ENCODE peak calls at places on chromosome 22, in five cellular contexts. T, W, Y, C and G are unnamed samples.

GRCh38 chr22:48677168-48677520 is 1150.5 kb downstream of the BRD1 start:
- DNase-seq in T (peak; percentile 49), Y (no peak), W (no peak), C (peak; percentile 19), G (no peak)

GRCh38 chr22:20013382-20013871 is 3.2 kb downstream of the ARVCF start:
- DNase-seq in T (peak; percentile 89), W (peak; percentile 35), Y (peak; percentile 51), C (peak; percentile 87), G (peak; percentile 85)

GRCh38 chr22:50076646-50077624 is 8.3 kb downstream of the MLC1 start:
- DNase-seq in T (peak; percentile 58), Y (no peak), C (no peak), W (no peak), G (no peak)

GRCh38 chr22:25900880-25901279 is 158.9 kb downstream of the MYO18B start:
- DNase-seq in C (no peak), T (no peak), Y (peak; percentile 7), W (peak; percentile 58), G (no peak)

GRCh38 chr22:43127166-43127908 is 15.9 kb downstream of the MCAT start:
- DNase-seq in Y (peak; percentile 60), C (no peak), W (no peak), T (no peak), G (no peak)

GRCh38 chr22:48517039-48518030 is 1310.3 kb downstream of the BRD1 start:
- DNase-seq in Y (no peak), T (no peak), W (no peak), C (no peak), G (peak; percentile 80)

GRCh38 chr22:47355388-47355725 is 592.9 kb downstream of the TBC1D22A start:
- DNase-seq in T (no peak), C (no peak), W (no peak), Y (no peak), G (no peak)

GRCh38 chr22:27879923-27880322 is 39.1 kb downstream of the PITPNB start:
- DNase-seq in Y (peak; percentile 65), T (no peak), C (no peak), W (no peak), G (no peak)

GRCh38 chr22:49106136-49106930 is 721.3 kb downstream of the BRD1 start:
- DNase-seq in Y (no peak), T (peak; percentile 49), W (no peak), C (no peak), G (peak; percentile 40)

GRCh38 chr22:29151316-29151715 is 54.4 kb upstream of the EMID1 start:
- DNase-seq in Y (no peak), C (no peak), W (no peak), T (peak; percentile 28), G (peak; percentile 26)

GRCh38 chr22:27452245-27452644 is 349.3 kb downstream of the MN1 start:
- DNase-seq in C (no peak), W (no peak), Y (no peak), T (no peak), G (no peak)

GRCh38 chr22:37940698-37941376 is 12.6 kb downstream of the C22orf23 start:
- DNase-seq in T (no peak), Y (no peak), W (no peak), C (no peak), G (no peak)

GRCh38 chr22:27381552-27381951 is 420.0 kb downstream of the MN1 start:
- DNase-seq in T (no peak), Y (no peak), C (no peak), W (no peak), G (no peak)

GRCh38 chr22:28246392-28246791 is 327.3 kb upstream of the PITPNB start:
- DNase-seq in C (no peak), T (no peak), Y (no peak), W (no peak), G (no peak)

GRCh38 chr22:39534092-39534506 is 1.6 kb upstream of the RPS19BP1 start:
- DNase-seq in W (no peak), C (no peak), Y (no peak), T (peak; percentile 78), G (no peak)

GRCh38 chr22:31138126-31138525 is 2.2 kb downstream of the PLA2G3 start:
- DNase-seq in Y (no peak), W (no peak), T (no peak), C (no peak), G (no peak)

GRCh38 chr22:31238057-31238456 is 26.0 kb downstream of the LIMK2 start:
- DNase-seq in T (no peak), Y (no peak), W (no peak), C (no peak), G (no peak)

GRCh38 chr22:23754980-23755636 is 883 bp upstream of the VPREB3 start:
- DNase-seq in C (no peak), T (no peak), Y (peak; percentile 54), W (no peak), G (no peak)

GRCh38 chr22:22955866-22956535 is 68.4 kb downstream of the IGLL5 start:
- DNase-seq in Y (peak; percentile 90), W (peak; percentile 23), T (no peak), C (no peak), G (peak; percentile 79)

GRCh38 chr22:31206896-31207687 is 5.0 kb upstream of the LIMK2 start:
- DNase-seq in W (peak; percentile 45), C (peak; percentile 70), Y (no peak), T (no peak), G (no peak)

GRCh38 chr22:20117656-20118571 is 888 bp upstream of the TRMT2A start:
- DNase-seq in Y (peak; percentile 47), W (no peak), T (peak; percentile 88), C (peak; percentile 45), G (no peak)

GRCh38 chr22:42269407-42270177 is 861 bp downstream of the TCF20 start:
- DNase-seq in T (peak; percentile 92), W (peak; percentile 12), C (peak; percentile 58), Y (peak; percentile 68), G (peak; percentile 73)

GRCh38 chr22:44823806-44824205 is 71.4 kb downstream of the ARHGAP8 start:
- DNase-seq in C (peak; percentile 15), W (no peak), Y (no peak), T (peak; percentile 56), G (no peak)

GRCh38 chr22:21659864-21660525 is 5.8 kb upstream of the PPIL2 start:
- DNase-seq in Y (no peak), W (no peak), C (no peak), T (no peak), G (no peak)

GRCh38 chr22:20741634-20742581 is 32.0 kb upstream of the SERPIND1 start:
- DNase-seq in W (no peak), T (peak; percentile 68), C (no peak), Y (peak; percentile 59), G (no peak)

GRCh38 chr22:29715240-29715639 is 4.6 kb upstream of the CABP7 start:
- DNase-seq in C (no peak), W (no peak), Y (no peak), T (no peak), G (no peak)

GRCh38 chr22:46090051-46090591 is 60.2 kb upstream of the PPARA start:
- DNase-seq in C (peak; percentile 72), T (peak; percentile 82), Y (no peak), W (peak; percentile 80), G (peak; percentile 88)

GRCh38 chr22:42836026-42836425 is 21.0 kb downstream of the ARFGAP3 start:
- DNase-seq in C (no peak), W (no peak), T (no peak), Y (no peak), G (no peak)

GRCh38 chr22:47367107-47367690 is 604.7 kb downstream of the TBC1D22A start:
- DNase-seq in Y (no peak), C (no peak), W (no peak), T (no peak), G (no peak)

GRCh38 chr22:46564084-46564714 is 26.8 kb upstream of the CELSR1 start:
- DNase-seq in T (no peak), W (no peak), C (peak; percentile 69), Y (no peak), G (peak; percentile 69)

GRCh38 chr22:17563936-17564391 is 666 bp downstream of the SLC25A18 start:
- DNase-seq in Y (no peak), T (peak; percentile 25), C (no peak), W (peak; percentile 68), G (peak; percentile 92)

GRCh38 chr22:29002603-29003002 is 59.0 kb downstream of the C22orf31 start:
- DNase-seq in W (peak; percentile 19), T (no peak), Y (no peak), C (peak; percentile 50), G (no peak)

GRCh38 chr22:19559956-19560355 is 35.7 kb upstream of the CLDN5 start:
- DNase-seq in W (no peak), T (no peak), C (no peak), Y (no peak), G (peak; percentile 38)

GRCh38 chr22:17903564-17904295 is 120.6 kb downstream of the MICAL3 start:
- DNase-seq in T (no peak), Y (no peak), W (no peak), C (peak; percentile 47), G (no peak)

GRCh38 chr22:24424001-24424900 is 3.1 kb upstream of the ADORA2A start:
- DNase-seq in C (peak; percentile 55), T (peak; percentile 78), Y (peak; percentile 49), W (no peak), G (no peak)

GRCh38 chr22:33116846-33117547 is 58.8 kb upstream of the SYN3 start:
- DNase-seq in C (no peak), Y (no peak), W (no peak), T (no peak), G (no peak)

GRCh38 chr22:42515896-42516295 is 3.7 kb downstream of the RRP7A start:
- DNase-seq in C (no peak), Y (no peak), T (peak; percentile 71), W (no peak), G (no peak)

GRCh38 chr22:18121436-18122253 is 11.0 kb downstream of the TUBA8 start:
- DNase-seq in T (no peak), W (no peak), Y (no peak), C (no peak), G (no peak)